ENCODE peak calls at places on chromosomes 3 and 15, in six cellular contexts. L, F, P, G, X and V are unnamed samples.

GRCh38 chr3:189392969-189393368 is 221.2 kb downstream of the TPRG1 start:
- DNase-seq in L (peak), P (peak), G (no peak), F (peak), X (peak), V (peak)

GRCh38 chr3:47283193-47283537 is 421 bp downstream of the KLHL18 start:
- DNase-seq in X (no peak), P (peak), L (no peak), F (no peak), G (no peak), V (no peak)

GRCh38 chr15:43534897-43535296 is 17.5 kb downstream of the MAP1A start:
- DNase-seq in G (no peak), X (no peak), F (no peak), L (no peak), P (no peak), V (no peak)

GRCh38 chr3:21484323-21485154 is 266.5 kb downstream of the ZNF385D start:
- DNase-seq in F (peak), X (no peak), G (peak), P (peak), L (peak), V (peak)

GRCh38 chr15:58423858-58424608 is 7.8 kb upstream of the LIPC start:
- DNase-seq in G (no peak), F (peak), X (no peak), P (peak), L (no peak), V (no peak)

GRCh38 chr3:97692831-97693230 is 71.7 kb upstream of the ARL6 start:
- DNase-seq in L (no peak), X (no peak), P (no peak), F (no peak), G (no peak), V (no peak)

GRCh38 chr15:76467136-76467535 is 130.6 kb downstream of the ISL2 start:
- DNase-seq in F (no peak), X (no peak), P (no peak), L (no peak), G (no peak), V (no peak)

GRCh38 chr3:151146071-151146730 is 56.8 kb downstream of the GPR171 start:
- DNase-seq in F (peak), P (peak), X (peak), L (peak), G (peak), V (peak)

GRCh38 chr3:124919756-124920155 is 14.8 kb downstream of the MUC13 start:
- DNase-seq in P (peak), G (no peak), L (no peak), F (peak), X (no peak), V (no peak)

GRCh38 chr15:55564347-55565145 is 23.6 kb downstream of the PYGO1 start:
- DNase-seq in P (peak), X (no peak), L (no peak), G (peak), F (peak), V (no peak)

GRCh38 chr3:170092907-170093306 is 55.1 kb downstream of the GPR160 start:
- DNase-seq in X (no peak), F (no peak), P (no peak), L (no peak), G (no peak), V (no peak)

GRCh38 chr3:184186184-184186901 is at the start of gene ABCF3:
- DNase-seq in F (peak), P (peak), L (no peak), G (no peak), X (no peak), V (no peak)

GRCh38 chr3:52245322-52246263 is at the start of gene PPM1M:
- DNase-seq in G (peak), F (no peak), X (no peak), L (peak), P (peak), V (no peak)
- TF ChIP-seq EZH2 in G (peak), F (no peak), X (no peak), L (no peak), P (no peak), V (no peak)

DNA sequence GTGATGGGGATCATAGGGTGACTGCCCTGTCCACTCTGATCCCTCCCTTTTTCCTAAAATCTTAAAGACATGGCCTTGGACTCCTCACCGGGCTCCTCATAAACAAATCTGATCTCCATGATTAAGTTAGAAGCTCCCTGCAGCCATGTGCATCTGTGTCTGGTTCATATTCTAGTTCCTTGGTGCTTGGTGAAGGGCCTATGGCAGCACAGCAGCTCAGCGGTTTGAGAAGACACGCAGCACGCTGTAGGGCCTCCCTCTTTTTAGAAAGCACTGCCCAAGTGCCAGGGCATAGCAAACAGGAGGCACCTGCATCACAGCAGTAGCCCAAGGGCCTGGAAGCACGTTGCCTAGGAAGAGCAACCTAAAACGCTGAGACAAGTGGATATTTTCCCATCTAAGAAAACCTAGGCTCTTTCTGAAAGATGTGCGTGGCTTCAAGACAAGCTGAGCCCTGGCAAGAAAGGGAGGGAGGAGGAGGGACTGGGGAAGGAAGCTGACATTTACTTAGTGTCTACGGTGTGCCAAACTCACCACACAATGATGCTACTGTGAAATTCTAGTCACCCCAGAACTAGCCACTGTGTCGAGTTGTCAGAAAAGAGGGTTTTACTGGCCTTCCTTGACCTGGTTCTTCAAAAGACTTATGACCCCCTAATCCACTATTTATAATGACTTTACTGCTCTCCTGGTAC is 14.9 kb upstream of the ULK3 start:
- DNase-seq in P (no peak), F (no peak), L (no peak), G (no peak), X (no peak), V (no peak)
- H3K4me2 ChIP-seq in P (no peak), F (no peak), L (no peak), G (no peak), X (peak), V (peak)

GRCh38 chr3:173930251-173930650 is 532.7 kb downstream of the NLGN1 start:
- DNase-seq in X (no peak), G (no peak), F (no peak), P (no peak), L (no peak), V (no peak)

GRCh38 chr3:173932624-173933023 is 535.1 kb downstream of the NLGN1 start:
- DNase-seq in X (no peak), L (peak), F (peak), G (no peak), P (peak), V (peak)

GRCh38 chr3:173938159-173938558 is 540.6 kb downstream of the NLGN1 start:
- DNase-seq in G (peak), L (peak), F (peak), P (peak), X (no peak), V (no peak)

GRCh38 chr3:173933113-173933512 is 535.6 kb downstream of the NLGN1 start:
- DNase-seq in L (no peak), P (no peak), X (no peak), F (no peak), G (no peak), V (no peak)
- TF ChIP-seq CTCF in L (no peak), P (no peak), X (no peak), F (no peak), G (no peak), V (no peak)

GRCh38 chr15:51735611-51736010 is 1.8 kb downstream of the LYSMD2 start:
- DNase-seq in P (no peak), L (no peak), G (no peak), X (no peak), F (no peak), V (no peak)

GRCh38 chr15:51738553-51738952 is 1.1 kb upstream of the LYSMD2 start:
- DNase-seq in F (no peak), P (no peak), G (no peak), L (no peak), X (no peak), V (no peak)

GRCh38 chr15:51736069-51736468 is 1.4 kb downstream of the LYSMD2 start:
- DNase-seq in G (no peak), X (no peak), L (no peak), F (no peak), P (no peak), V (no peak)

GRCh38 chr15:51737538-51738305 is at the start of gene LYSMD2:
- DNase-seq in G (peak), F (no peak), L (peak), X (no peak), P (peak), V (peak)

GRCh38 chr15:51736646-51737537 is 563 bp downstream of the LYSMD2 start:
- DNase-seq in G (peak), L (peak), X (no peak), P (peak), F (no peak), V (no peak)
- TF ChIP-seq EZH2 in G (peak), L (no peak), X (no peak), P (no peak), F (no peak), V (no peak)

GRCh38 chr3:31462050-31462569 is 70.6 kb upstream of the STT3B start:
- DNase-seq in X (no peak), G (peak), L (peak), P (no peak), F (no peak), V (no peak)
- H3K4me2 ChIP-seq in X (no peak), G (no peak), L (no peak), P (no peak), F (no peak), V (no peak)

DNA sequence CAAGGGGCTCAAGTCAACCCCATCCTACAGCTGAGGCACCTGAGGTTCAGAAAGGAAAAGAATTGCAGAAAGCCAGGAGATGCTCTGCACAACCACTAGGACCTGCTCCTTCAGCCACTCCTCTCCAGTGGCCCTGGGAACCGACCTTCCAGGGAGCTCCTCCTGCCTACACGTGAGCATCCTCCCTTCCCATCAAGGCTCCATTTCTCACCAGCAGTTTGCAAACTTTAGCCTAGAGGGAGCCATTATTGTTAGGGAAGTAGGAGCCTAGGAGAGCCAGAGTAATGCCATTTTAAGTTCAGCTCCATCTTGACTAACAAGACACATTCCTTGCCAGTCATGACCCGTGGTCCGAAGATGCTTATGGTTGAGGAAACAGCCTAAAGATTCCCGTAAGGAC is 11.2 kb upstream of the CHCHD6 start:
- DNase-seq in L (no peak), P (no peak), F (no peak), G (peak), X (no peak), V (no peak)
- TF ChIP-seq CTCF in L (no peak), P (no peak), F (no peak), G (no peak), X (no peak), V (no peak)

GRCh38 chr15:33311312-33311971 is 675 bp downstream of the RYR3 start:
- DNase-seq in P (no peak), X (no peak), F (no peak), L (no peak), G (peak), V (no peak)
- TF ChIP-seq EZH2 in P (peak), X (no peak), F (peak), L (no peak), G (no peak), V (no peak)

GRCh38 chr3:20080956-20081554 is 40.8 kb downstream of the KAT2B start:
- DNase-seq in L (peak), P (peak), X (no peak), G (no peak), F (peak), V (no peak)
- H3K4me2 ChIP-seq in L (no peak), P (no peak), X (no peak), G (no peak), F (no peak), V (no peak)

GRCh38 chr3:10116138-10116460 is 624 bp downstream of the BRK1 start:
- DNase-seq in P (peak), X (no peak), G (no peak), F (peak), L (peak), V (no peak)
- TF ChIP-seq CTCF in P (no peak), X (no peak), G (no peak), F (no peak), L (no peak), V (no peak)